ENCODE peak calls at places on chromosome 22, in four cellular contexts. S is upper lobe of left lung; B is stomach; H is CD8-positive, alpha-beta T cell. F is an unnamed sample.

GRCh38 chr22:26161746-26162145 is 7.5 kb upstream of the SEZ6L start:
- DNase-seq in S (no peak), H (no peak), B (no peak), F (no peak)

GRCh38 chr22:25068701-25069100 is 116.2 kb downstream of the KIAA1671 start:
- DNase-seq in B (no peak), S (no peak), H (peak), F (no peak)

GRCh38 chr22:29306175-29306829 is at the start of gene GAS2L1:
- DNase-seq in H (no peak), B (peak), S (peak), F (peak)

GRCh38 chr22:48934446-48934845 is 893.2 kb downstream of the BRD1 start:
- DNase-seq in H (no peak), B (no peak), S (no peak), F (no peak)

GRCh38 chr22:49934144-49934890 is 15.9 kb downstream of the CRELD2 start:
- DNase-seq in S (peak), B (peak), H (no peak), F (no peak)

GRCh38 chr22:19805821-19806212 is 45.2 kb downstream of the TBX1 start:
- DNase-seq in H (no peak), S (no peak), B (no peak), F (no peak)

GRCh38 chr22:46563381-46564083 is 26.1 kb upstream of the CELSR1 start:
- DNase-seq in S (peak), B (peak), H (peak), F (peak)

GRCh38 chr22:24429411-24430365 is 2.3 kb downstream of the ADORA2A start:
- DNase-seq in S (no peak), B (peak), H (peak), F (no peak)

GRCh38 chr22:50303515-50303847 is 4.0 kb downstream of the PLXNB2 start:
- DNase-seq in B (no peak), H (no peak), S (no peak), F (no peak)

GRCh38 chr22:44336962-44337657 is 24.4 kb upstream of the SHISAL1 start:
- DNase-seq in H (no peak), B (no peak), S (no peak), F (no peak)

GRCh38 chr22:21926728-21927127 is 25.9 kb downstream of the PPM1F start:
- DNase-seq in S (no peak), H (no peak), B (no peak), F (no peak)

GRCh38 chr22:44667276-44667675 is 34.7 kb upstream of the PRR5 start:
- DNase-seq in H (no peak), S (no peak), B (no peak), F (no peak)

GRCh38 chr22:48438791-48439559 is 1388.7 kb downstream of the BRD1 start:
- DNase-seq in B (no peak), S (no peak), H (no peak), F (no peak)

GRCh38 chr22:19820880-19821522 is 33.7 kb downstream of the GNB1L start:
- DNase-seq in B (peak), S (peak), H (peak), F (no peak)

GRCh38 chr22:27509132-27509920 is 292.2 kb downstream of the MN1 start:
- DNase-seq in S (no peak), B (no peak), H (no peak), F (no peak)

GRCh38 chr22:46159777-46160176 is 9.5 kb downstream of the PPARA start:
- DNase-seq in B (peak), H (no peak), S (no peak), F (no peak)

GRCh38 chr22:49099496-49100124 is 728.1 kb downstream of the BRD1 start:
- DNase-seq in B (no peak), S (no peak), H (no peak), F (no peak)

GRCh38 chr22:48425091-48425506 is 1402.6 kb downstream of the BRD1 start:
- DNase-seq in S (no peak), B (no peak), H (no peak), F (no peak)

GRCh38 chr22:43315687-43316217 is 27.4 kb downstream of the SCUBE1 start:
- DNase-seq in B (no peak), H (no peak), S (no peak), F (no peak)

GRCh38 chr22:19052941-19053551 is 69.2 kb downstream of the DGCR2 start:
- DNase-seq in B (no peak), H (no peak), S (peak), F (no peak)

GRCh38 chr22:19291218-19291579 is 320 bp downstream of the CLTCL1 start:
- DNase-seq in S (peak), B (peak), H (peak), F (no peak)

GRCh38 chr22:27952091-27952490 is 33.0 kb upstream of the PITPNB start:
- DNase-seq in B (no peak), S (no peak), H (no peak), F (no peak)

GRCh38 chr22:42780070-42780540 is 59.4 kb upstream of the A4GALT start:
- DNase-seq in B (peak), S (peak), H (peak), F (peak)

GRCh38 chr22:44455963-44456358 is 42.1 kb downstream of the RTL6 start:
- DNase-seq in H (no peak), B (peak), S (no peak), F (no peak)

GRCh38 chr22:28801845-28802594 is 1.7 kb upstream of the XBP1 start:
- DNase-seq in B (peak), S (peak), H (no peak), F (no peak)

GRCh38 chr22:41094036-41094435 is 1.6 kb downstream of the EP300 start:
- DNase-seq in S (peak), H (no peak), B (no peak), F (no peak)

GRCh38 chr22:29998627-29999026 is 81.6 kb upstream of the HORMAD2 start:
- DNase-seq in S (no peak), H (no peak), B (no peak), F (no peak)

GRCh38 chr22:41286639-41287091 is 678 bp upstream of the RANGAP1 start:
- DNase-seq in S (peak), B (no peak), H (no peak), F (peak)

GRCh38 chr22:45006101-45006872 is 3.5 kb downstream of the PHF21B start:
- DNase-seq in B (no peak), S (no peak), H (no peak), F (no peak)

GRCh38 chr22:40519284-40519947 is 117.1 kb downstream of the MRTFA start:
- DNase-seq in H (no peak), B (no peak), S (no peak), F (no peak)

GRCh38 chr22:26891431-26891830 is 234.0 kb downstream of the MIAT start:
- DNase-seq in S (no peak), H (no peak), B (no peak), F (no peak)

DNA sequence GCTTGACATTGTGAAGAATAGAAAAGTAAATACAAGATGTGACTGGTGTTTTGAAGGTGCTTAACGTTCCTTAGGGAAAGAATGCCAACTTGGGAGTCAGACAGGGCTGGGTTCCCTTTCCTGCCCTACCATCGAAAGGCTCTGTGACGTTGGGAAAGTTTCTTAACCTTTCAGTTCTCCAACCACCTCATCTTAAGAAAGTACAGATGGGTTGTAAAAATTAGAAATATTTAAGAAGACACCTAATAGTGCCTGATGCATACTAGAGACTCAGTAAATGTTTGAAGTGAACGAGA is 1.1 kb downstream of the GTPBP1 start:
- DNase-seq in H (no peak), B (no peak), S (no peak), F (no peak)
- H3K27ac ChIP-seq in H (peak), B (peak), S (peak), F (peak)

GRCh38 chr22:17101475-17102296 is 16.9 kb downstream of the IL17RA start:
- DNase-seq in B (no peak), H (no peak), S (no peak), F (no peak)
- H3K27ac ChIP-seq in B (no peak), H (no peak), S (peak), F (peak)

GRCh38 chr22:39290248-39290720 is 29.1 kb downstream of the RPL3 start:
- DNase-seq in B (no peak), H (no peak), S (no peak), F (no peak)
- H3K27ac ChIP-seq in B (no peak), H (no peak), S (peak), F (no peak)

DNA sequence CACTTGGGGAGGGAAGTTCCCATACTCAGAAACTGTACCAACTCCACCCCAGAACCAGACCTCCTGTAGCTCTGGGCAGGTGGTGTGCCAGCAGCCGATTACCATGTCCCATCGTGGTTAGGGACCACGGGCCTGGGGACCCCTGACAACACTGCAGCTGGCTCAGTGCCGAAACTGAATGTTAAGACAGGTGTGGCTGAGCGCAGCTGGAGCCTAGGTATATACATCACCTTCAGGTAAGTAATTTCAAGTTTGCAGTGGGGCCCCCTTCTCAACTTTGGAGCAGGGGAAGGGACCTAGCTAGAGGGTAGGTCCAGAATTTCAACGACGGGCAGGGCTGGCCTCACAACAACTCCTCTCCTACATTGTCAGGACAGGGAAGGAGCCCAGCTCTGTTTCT is 20.7 kb upstream of the PISD start:
- DNase-seq in S (no peak), B (no peak), H (no peak), F (no peak)
- H3K27ac ChIP-seq in S (no peak), B (no peak), H (no peak), F (no peak)

DNA sequence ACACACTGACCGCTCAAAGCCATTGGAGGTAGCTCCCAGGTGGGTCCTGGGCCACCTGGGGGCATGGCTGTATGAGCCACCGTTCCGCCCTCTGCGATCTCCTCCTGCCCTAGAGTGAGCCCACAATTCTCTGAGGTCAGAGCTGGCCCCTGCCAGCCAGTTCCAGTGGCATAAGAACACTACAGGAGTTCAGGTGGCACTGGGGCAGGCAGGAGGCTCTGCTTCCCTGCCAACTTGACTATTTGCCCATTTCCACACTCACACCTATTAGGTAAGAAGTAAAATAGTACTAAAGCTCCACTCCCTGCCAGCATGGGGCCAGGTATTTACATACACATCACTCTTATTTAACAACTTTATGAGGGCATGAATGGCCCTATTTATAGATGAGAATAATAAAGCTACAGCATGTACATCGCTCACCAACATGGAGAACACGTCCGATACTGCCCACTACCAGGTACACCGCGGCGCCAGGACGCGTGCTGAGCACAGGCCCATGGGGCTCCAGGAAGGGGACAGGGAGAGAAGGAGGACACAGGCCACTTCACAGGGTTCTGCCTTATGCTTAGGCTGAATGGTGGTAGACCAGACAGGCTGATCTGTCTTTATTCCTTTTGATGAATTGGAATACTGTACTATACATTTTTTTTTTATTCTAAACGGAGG is 26.2 kb downstream of the PISD start:
- DNase-seq in B (peak), S (peak), H (no peak), F (no peak)
- H3K27ac ChIP-seq in B (peak), S (peak), H (no peak), F (no peak)

DNA sequence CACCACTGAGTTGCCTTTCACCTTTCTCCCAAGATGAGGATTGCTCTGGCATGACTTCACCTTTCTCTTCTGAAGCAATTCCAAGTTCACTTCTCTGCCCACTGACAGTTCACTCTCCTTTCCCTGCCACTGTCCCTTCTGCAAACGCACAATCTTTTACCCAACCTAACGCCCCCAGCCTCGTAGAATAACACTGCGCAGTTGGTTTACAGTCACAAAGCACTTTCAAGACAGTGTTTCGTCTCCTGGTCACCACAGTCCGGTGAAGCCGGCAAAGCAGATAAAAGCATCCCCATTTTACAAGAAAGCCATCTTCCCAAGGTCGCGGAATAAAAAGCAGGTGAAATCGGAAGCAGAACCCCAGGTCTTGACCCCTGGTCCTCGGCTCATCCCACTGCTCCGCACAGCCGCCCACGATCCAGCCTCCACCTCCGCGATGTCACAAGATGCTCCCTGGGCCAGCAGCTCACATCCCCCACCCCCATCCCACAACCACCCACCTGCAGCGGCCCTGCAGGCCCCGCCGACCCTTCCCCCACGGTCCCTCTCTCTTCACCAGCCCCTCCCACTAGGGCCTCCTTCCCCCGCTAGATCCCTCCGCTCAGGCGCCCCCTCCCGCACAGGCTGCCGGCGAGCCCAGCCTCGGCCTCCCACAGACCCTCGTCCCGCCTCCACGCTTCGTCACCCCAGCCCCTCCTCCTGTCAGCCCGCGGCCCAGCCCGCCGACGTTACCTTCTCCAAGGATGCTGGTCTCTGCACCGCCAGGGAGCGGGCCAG is 585 bp downstream of the PI4KA start:
- DNase-seq in B (peak), S (peak), H (no peak), F (peak)
- H3K27ac ChIP-seq in B (peak), S (peak), H (peak), F (peak)

GRCh38 chr22:37684803-37685615 is 1.1 kb upstream of the NOL12 start:
- DNase-seq in S (no peak), H (no peak), B (no peak), F (no peak)
- H3K27ac ChIP-seq in S (no peak), H (no peak), B (no peak), F (no peak)

DNA sequence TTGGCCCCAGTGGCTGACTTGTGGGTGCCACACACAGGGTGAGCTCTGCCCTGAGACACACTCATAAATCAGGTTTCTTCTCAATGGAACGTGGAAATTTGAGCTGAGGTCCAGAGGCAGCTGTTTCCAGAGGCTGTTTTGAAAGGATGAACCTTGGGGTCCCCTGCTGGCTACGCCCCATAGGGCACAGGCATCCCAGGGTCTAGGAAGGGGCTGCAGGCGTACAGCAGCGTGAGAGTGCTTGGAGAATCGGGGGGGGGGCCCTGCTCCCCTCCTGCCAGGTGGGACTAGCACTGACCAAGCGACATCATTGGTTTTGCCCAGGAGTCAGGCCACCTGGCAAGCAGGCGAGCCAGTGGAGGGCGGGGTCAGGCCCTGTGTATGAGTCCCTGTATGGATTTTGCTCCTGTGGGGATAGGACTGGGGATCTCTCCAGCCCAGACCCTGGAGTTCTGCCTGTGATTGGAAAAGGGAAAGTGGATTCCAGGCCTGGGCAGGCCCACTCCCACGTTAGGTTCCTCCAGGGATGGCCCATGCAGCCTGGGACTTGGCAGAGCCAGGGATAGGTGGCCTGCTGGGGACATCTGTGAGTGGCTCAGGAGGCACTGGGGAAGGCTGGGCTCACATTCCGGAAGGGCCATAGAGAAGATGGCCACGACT is 61.0 kb downstream of the FBXO7 start:
- DNase-seq in B (no peak), S (no peak), H (no peak), F (no peak)
- H3K27ac ChIP-seq in B (no peak), S (peak), H (no peak), F (no peak)

GRCh38 chr22:36239150-36239400 is 252 bp downstream of the APOL2 start:
- DNase-seq in B (no peak), S (no peak), H (no peak), F (no peak)
- H3K27ac ChIP-seq in B (peak), S (peak), H (peak), F (peak)

DNA sequence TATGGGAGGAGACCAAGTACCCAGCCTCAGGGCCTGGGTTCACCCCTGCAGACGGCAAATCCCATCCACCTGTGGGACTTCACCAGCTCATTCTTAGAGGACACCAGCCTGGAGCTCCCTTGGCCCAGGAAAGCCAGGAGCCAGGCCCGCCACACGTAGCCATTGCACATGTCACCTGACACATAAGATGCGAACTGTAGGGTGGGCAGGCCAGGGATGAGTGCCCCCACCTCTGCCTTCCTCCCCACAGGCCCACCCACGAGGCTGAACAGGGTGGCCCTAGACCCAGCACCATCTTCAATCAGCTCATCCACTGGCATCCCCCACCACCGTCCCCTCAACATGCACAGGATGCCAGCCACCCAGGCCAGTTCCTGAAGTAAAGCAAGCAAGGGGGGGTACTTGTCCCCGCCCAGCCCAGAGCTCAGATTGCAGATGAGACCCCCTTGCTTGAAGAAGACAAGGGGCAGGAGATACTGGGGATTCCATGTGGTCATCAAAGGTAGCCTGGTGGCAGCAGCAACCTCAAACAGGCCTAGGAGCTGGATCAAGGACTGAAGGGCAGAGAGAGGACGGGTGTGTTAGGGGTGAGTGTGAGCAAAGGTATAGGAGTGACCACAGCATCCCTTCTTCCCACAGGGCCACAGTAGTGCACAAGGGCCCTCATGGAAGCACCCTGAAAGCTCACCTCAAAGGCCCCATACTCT is 45.6 kb downstream of the IGLL5 start:
- DNase-seq in S (no peak), H (no peak), B (no peak), F (no peak)
- H3K27ac ChIP-seq in S (no peak), H (no peak), B (no peak), F (no peak)

F was measured in caudate nucleus.